ENCODE peak calls at places on chromosomes 2 and 18, in nine cellular contexts. One of them, this sample, is unnamed.

GRCh38 chr2:164655750-164656149 is 34.5 kb upstream of the GRB14 start:
- DNase-seq in CD8-positive, alpha-beta T cell: no peak
- DNase-seq in MCF 10A: peak
- DNase-seq in HFFc6: no peak
- DNase-seq in adrenal gland: no peak
- DNase-seq in NCI-H1694: no peak
- DNase-seq in activated CD4-positive, alpha-beta T cell treated with anti-CD3 and anti-CD28 coated beads, Interleukin-2, amount 50 U/mL, for 1 hour: no peak
- DNase-seq in activated naive CD4-positive, alpha-beta T cell: no peak
- DNase-seq in glutamatergic neuron: no peak
- DNase-seq in this sample: no peak

GRCh38 chr2:44779793-44780192 is 161.7 kb upstream of the SIX3 start:
- DNase-seq in MCF 10A: no peak
- DNase-seq in NCI-H1694: no peak
- DNase-seq in activated CD4-positive, alpha-beta T cell treated with anti-CD3 and anti-CD28 coated beads, Interleukin-2, amount 50 U/mL, for 1 hour: no peak
- DNase-seq in glutamatergic neuron: no peak
- DNase-seq in adrenal gland: no peak
- DNase-seq in CD8-positive, alpha-beta T cell: no peak
- DNase-seq in activated naive CD4-positive, alpha-beta T cell: no peak
- DNase-seq in HFFc6: no peak
- DNase-seq in this sample: no peak

GRCh38 chr2:105919191-105919811 is 174.6 kb downstream of the NCK2 start:
- DNase-seq in MCF 10A: peak
- DNase-seq in HFFc6: no peak
- DNase-seq in activated CD4-positive, alpha-beta T cell treated with anti-CD3 and anti-CD28 coated beads, Interleukin-2, amount 50 U/mL, for 1 hour: no peak
- DNase-seq in activated naive CD4-positive, alpha-beta T cell: no peak
- DNase-seq in NCI-H1694: no peak
- DNase-seq in CD8-positive, alpha-beta T cell: no peak
- DNase-seq in glutamatergic neuron: no peak
- DNase-seq in adrenal gland: no peak
- DNase-seq in this sample: peak

GRCh38 chr18:59604877-59605276 is 92.3 kb downstream of the CCBE1 start:
- DNase-seq in CD8-positive, alpha-beta T cell: no peak
- DNase-seq in MCF 10A: peak
- DNase-seq in activated naive CD4-positive, alpha-beta T cell: no peak
- DNase-seq in glutamatergic neuron: no peak
- DNase-seq in adrenal gland: no peak
- DNase-seq in NCI-H1694: peak
- DNase-seq in activated CD4-positive, alpha-beta T cell treated with anti-CD3 and anti-CD28 coated beads, Interleukin-2, amount 50 U/mL, for 1 hour: no peak
- DNase-seq in HFFc6: peak
- DNase-seq in this sample: no peak

GRCh38 chr2:219571311-219572236 is at the start of gene OBSL1:
- DNase-seq in CD8-positive, alpha-beta T cell: no peak
- DNase-seq in glutamatergic neuron: peak
- DNase-seq in NCI-H1694: peak
- DNase-seq in MCF 10A: peak
- DNase-seq in HFFc6: peak
- DNase-seq in activated naive CD4-positive, alpha-beta T cell: no peak
- DNase-seq in activated CD4-positive, alpha-beta T cell treated with anti-CD3 and anti-CD28 coated beads, Interleukin-2, amount 50 U/mL, for 1 hour: no peak
- DNase-seq in adrenal gland: peak
- DNase-seq in this sample: peak

GRCh38 chr2:55856936-55857335 is 66.6 kb downstream of the EFEMP1 start:
- DNase-seq in glutamatergic neuron: no peak
- DNase-seq in NCI-H1694: no peak
- DNase-seq in MCF 10A: peak
- DNase-seq in activated naive CD4-positive, alpha-beta T cell: no peak
- DNase-seq in adrenal gland: no peak
- DNase-seq in HFFc6: peak
- DNase-seq in CD8-positive, alpha-beta T cell: no peak
- DNase-seq in activated CD4-positive, alpha-beta T cell treated with anti-CD3 and anti-CD28 coated beads, Interleukin-2, amount 50 U/mL, for 1 hour: no peak
- DNase-seq in this sample: no peak

GRCh38 chr2:169895294-169895985 is 68.2 kb downstream of the UBR3 start:
- DNase-seq in activated CD4-positive, alpha-beta T cell treated with anti-CD3 and anti-CD28 coated beads, Interleukin-2, amount 50 U/mL, for 1 hour: no peak
- DNase-seq in HFFc6: no peak
- DNase-seq in activated naive CD4-positive, alpha-beta T cell: no peak
- DNase-seq in CD8-positive, alpha-beta T cell: no peak
- DNase-seq in NCI-H1694: no peak
- DNase-seq in adrenal gland: no peak
- DNase-seq in glutamatergic neuron: no peak
- DNase-seq in MCF 10A: no peak
- DNase-seq in this sample: no peak

GRCh38 chr2:124339709-124340108 is 314.6 kb downstream of the CNTNAP5 start:
- DNase-seq in glutamatergic neuron: no peak
- DNase-seq in CD8-positive, alpha-beta T cell: no peak
- DNase-seq in MCF 10A: peak
- DNase-seq in adrenal gland: no peak
- DNase-seq in HFFc6: no peak
- DNase-seq in activated CD4-positive, alpha-beta T cell treated with anti-CD3 and anti-CD28 coated beads, Interleukin-2, amount 50 U/mL, for 1 hour: no peak
- DNase-seq in NCI-H1694: no peak
- DNase-seq in activated naive CD4-positive, alpha-beta T cell: no peak
- DNase-seq in this sample: no peak

GRCh38 chr2:20454036-20454981 is 7.4 kb downstream of the RHOB start:
- DNase-seq in adrenal gland: peak
- DNase-seq in HFFc6: no peak
- DNase-seq in activated naive CD4-positive, alpha-beta T cell: no peak
- DNase-seq in activated CD4-positive, alpha-beta T cell treated with anti-CD3 and anti-CD28 coated beads, Interleukin-2, amount 50 U/mL, for 1 hour: no peak
- DNase-seq in glutamatergic neuron: no peak
- DNase-seq in MCF 10A: no peak
- DNase-seq in NCI-H1694: no peak
- DNase-seq in CD8-positive, alpha-beta T cell: no peak
- DNase-seq in this sample: no peak